ENCODE peak calls at places on chromosomes 2 and 18, in four cellular contexts. C is aorta; F is KG1; W is CD8-positive, alpha-beta T cell. A is an unnamed sample.

GRCh38 chr2:36058953-36059352 is 296.6 kb upstream of the CRIM1 start:
- DNase-seq in F (no peak), W (no peak), C (no peak), A (no peak)

GRCh38 chr2:138707424-138708074 is 72.6 kb downstream of the NXPH2 start:
- DNase-seq in F (no peak), W (no peak), C (no peak), A (no peak)

GRCh38 chr18:26621161-26622026 is 73.0 kb upstream of the KCTD1 start:
- DNase-seq in C (no peak), W (no peak), F (peak), A (peak)

GRCh38 chr2:62817995-62818713 is 112.6 kb downstream of the EHBP1 start:
- DNase-seq in C (no peak), F (no peak), W (no peak), A (no peak)

GRCh38 chr2:188693111-188693510 is 281.1 kb upstream of the COL3A1 start:
- DNase-seq in F (no peak), C (no peak), W (no peak), A (no peak)

GRCh38 chr2:104332733-104333132 is 521.2 kb upstream of the POU3F3 start:
- DNase-seq in W (no peak), F (no peak), C (no peak), A (peak)

GRCh38 chr2:198273670-198274069 is 469.3 kb downstream of the PLCL1 start:
- DNase-seq in W (no peak), F (no peak), C (no peak), A (no peak)

GRCh38 chr18:68233043-68233442 is 481.9 kb downstream of the TMX3 start:
- DNase-seq in F (no peak), C (no peak), W (no peak), A (no peak)

GRCh38 chr2:176160251-176161040 is 3.3 kb downstream of the HOXD3 start:
- DNase-seq in F (no peak), W (no peak), C (peak), A (no peak)

GRCh38 chr2:57759131-57759530 is 287.5 kb upstream of the VRK2 start:
- DNase-seq in F (no peak), W (no peak), C (no peak), A (no peak)

GRCh38 chr2:132521321-132521720 is 104.7 kb downstream of the GPR39 start:
- DNase-seq in W (no peak), F (no peak), C (no peak), A (no peak)

GRCh38 chr2:96131152-96131817 is 7.0 kb downstream of the ASTL start:
- DNase-seq in F (no peak), C (no peak), W (no peak), A (no peak)

GRCh38 chr2:131034122-131035051 is 58.9 kb downstream of the FAM168B start:
- DNase-seq in W (peak), F (no peak), C (peak), A (no peak)

GRCh38 chr2:46394649-46395510 is 84.5 kb upstream of the TMEM247 start:
- DNase-seq in C (no peak), F (no peak), W (no peak), A (no peak)

GRCh38 chr2:36797324-36798070 is 101.0 kb downstream of the VIT start:
- DNase-seq in C (no peak), F (no peak), W (no peak), A (no peak)

GRCh38 chr2:185456517-185456916 is 282.1 kb upstream of the FSIP2 start:
- DNase-seq in C (no peak), F (no peak), W (no peak), A (no peak)

GRCh38 chr2:155690785-155691184 is 641.7 kb downstream of the NR4A2 start:
- DNase-seq in F (no peak), C (no peak), W (no peak), A (no peak)

GRCh38 chr2:128422571-128422970 is 103.9 kb upstream of the HS6ST1 start:
- DNase-seq in W (no peak), F (no peak), C (peak), A (no peak)

GRCh38 chr18:50748243-50749229 is 71.3 kb downstream of the MRO start:
- DNase-seq in F (no peak), C (no peak), W (no peak), A (peak)

GRCh38 chr18:394997-395383 is 105.5 kb downstream of the COLEC12 start:
- DNase-seq in F (no peak), C (no peak), W (no peak), A (no peak)

GRCh38 chr2:200814276-200814815 is 2.6 kb downstream of the BZW1 start:
- DNase-seq in W (no peak), C (no peak), F (no peak), A (no peak)

GRCh38 chr2:218060122-218060521 is 8.9 kb upstream of the RUFY4 start:
- DNase-seq in C (no peak), F (no peak), W (no peak), A (no peak)

GRCh38 chr2:241443486-241444223 is 64.7 kb downstream of the STK25 start:
- DNase-seq in W (peak), C (no peak), F (peak), A (no peak)

GRCh38 chr2:101832114-101832513 is 134.6 kb downstream of the MAP4K4 start:
- DNase-seq in C (no peak), W (no peak), F (no peak), A (no peak)

GRCh38 chr18:13539050-13539449 is 187.3 kb downstream of the FAM210A start:
- DNase-seq in F (no peak), C (no peak), W (peak), A (no peak)

GRCh38 chr2:164593541-164593940 is 27.7 kb downstream of the GRB14 start:
- DNase-seq in W (no peak), F (no peak), C (no peak), A (no peak)

GRCh38 chr2:154698789-154699559 is 479 bp downstream of the KCNJ3 start:
- DNase-seq in F (no peak), C (peak), W (no peak), A (no peak)

GRCh38 chr18:9849407-9849961 is 36.3 kb upstream of the TXNDC2 start:
- DNase-seq in F (no peak), W (no peak), C (no peak), A (no peak)

GRCh38 chr2:66013456-66013855 is 421.5 kb upstream of the MEIS1 start:
- DNase-seq in W (no peak), C (no peak), F (no peak), A (no peak)

GRCh38 chr18:36186461-36187137 is 698 bp upstream of the MOCOS start:
- DNase-seq in C (peak), W (no peak), F (no peak), A (no peak)

GRCh38 chr18:42182728-42183700 is 228.0 kb downstream of the PIK3C3 start:
- DNase-seq in C (no peak), W (no peak), F (no peak), A (no peak)

GRCh38 chr2:181231886-181232644 is 225.1 kb upstream of the ITGA4 start:
- DNase-seq in C (no peak), W (no peak), F (no peak), A (no peak)

GRCh38 chr2:220619525-220620267 is 952.4 kb downstream of the EPHA4 start:
- DNase-seq in C (no peak), F (no peak), W (no peak), A (no peak)

GRCh38 chr2:68765739-68766377 is 31.2 kb downstream of the ARHGAP25 start:
- DNase-seq in W (no peak), F (peak), C (no peak), A (no peak)

GRCh38 chr2:61055557-61055956 is 10.1 kb upstream of the SANBR start:
- DNase-seq in C (no peak), F (no peak), W (no peak), A (no peak)

GRCh38 chr18:28875059-28875458 is 698.1 kb upstream of the CDH2 start:
- DNase-seq in C (no peak), F (no peak), W (no peak), A (no peak)

GRCh38 chr2:10229462-10230099 is 73.1 kb upstream of the HPCAL1 start:
- DNase-seq in W (no peak), C (peak), F (no peak), A (no peak)

GRCh38 chr2:105261061-105261460 is 19.5 kb downstream of the GPR45 start:
- DNase-seq in F (no peak), W (no peak), C (no peak), A (no peak)

GRCh38 chr2:231134910-231135650 is 10.2 kb upstream of the HTR2B start:
- DNase-seq in F (no peak), W (no peak), C (no peak), A (no peak)

GRCh38 chr2:214019973-214020345 is 390.9 kb upstream of the VWC2L start:
- DNase-seq in F (no peak), W (no peak), C (no peak), A (no peak)